ENCODE peak calls at places on chromosomes 2 and 18, in eight cellular contexts. X is sigmoid colon, H is thyroid gland, W is A549, Q is adrenal gland, Y is suprapubic skin, D is stomach, U is heart left ventricle. A is an unnamed sample. For H3K9me3, the result is how much of the 10 kb centered on the place peaks cover.

GRCh38 chr2:101710690-101711318 is 13.3 kb downstream of the MAP4K4 start:
- DNase-seq in H (no peak), D (no peak), W (no peak), X (no peak), Y (no peak), Q (no peak), U (no peak), A (no peak)

GRCh38 chr2:217822296-217823252 is 180.2 kb downstream of the TNS1 start:
- DNase-seq in H (peak), Q (no peak), U (no peak), W (no peak), X (no peak), D (no peak), Y (no peak), A (no peak)

GRCh38 chr2:204545861-204546773 is 842 bp downstream of the PARD3B start:
- DNase-seq in H (peak), Q (no peak), X (peak), Y (no peak), W (no peak), U (peak), D (peak), A (no peak)

GRCh38 chr18:62717059-62717849 is 1.9 kb downstream of the PHLPP1 start:
- DNase-seq in X (no peak), H (peak), Y (no peak), D (peak), W (peak), U (no peak), Q (peak), A (no peak)

GRCh38 chr2:171178993-171179392 is 18.3 kb upstream of the TLK1 start:
- DNase-seq in W (no peak), U (no peak), Y (no peak), Q (no peak), D (no peak), X (no peak), H (no peak), A (no peak)

GRCh38 chr2:157946919-157947557 is 70.9 kb upstream of the ACVR1 start:
- DNase-seq in X (no peak), Q (no peak), Y (no peak), D (no peak), U (no peak), W (no peak), H (no peak), A (no peak)

GRCh38 chr2:70510213-70510820 is 43.3 kb downstream of the TGFA start:
- DNase-seq in Q (no peak), Y (no peak), X (no peak), W (no peak), H (no peak), D (no peak), U (no peak), A (no peak)

GRCh38 chr18:44290366-44290855 is 390.3 kb upstream of the SETBP1 start:
- DNase-seq in Y (no peak), U (no peak), H (peak), D (no peak), X (no peak), W (no peak), Q (no peak), A (no peak)

GRCh38 chr18:71011389-71011788 is 722.5 kb downstream of the SOCS6 start:
- DNase-seq in Y (no peak), W (no peak), Q (no peak), D (no peak), X (no peak), H (no peak), U (no peak), A (no peak)

GRCh38 chr18:369224-370010 is 101.6 kb upstream of the THOC1 start:
- DNase-seq in Q (no peak), X (no peak), U (no peak), W (no peak), H (no peak), Y (no peak), D (no peak), A (no peak)

GRCh38 chr2:206556357-206556949 is 85.8 kb upstream of the FAM237A start:
- DNase-seq in H (no peak), D (no peak), Q (no peak), W (peak), U (no peak), X (no peak), Y (no peak), A (no peak)

GRCh38 chr18:76448262-76449109 is 46.6 kb downstream of the ZNF516 start:
- DNase-seq in W (no peak), H (no peak), Y (peak), X (peak), U (no peak), Q (peak), D (no peak), A (no peak)

GRCh38 chr2:69032336-69032735 is 19.4 kb downstream of the ANTXR1 start:
- DNase-seq in W (no peak), Y (no peak), U (no peak), X (no peak), H (no peak), Q (no peak), D (no peak), A (no peak)

GRCh38 chr2:64700133-64700809 is 46.6 kb upstream of the SERTAD2 start:
- DNase-seq in U (no peak), X (no peak), Q (no peak), Y (no peak), W (no peak), H (no peak), D (no peak), A (no peak)

GRCh38 chr2:139031722-139032121 is 251.5 kb upstream of the NXPH2 start:
- DNase-seq in H (no peak), Q (no peak), D (no peak), U (no peak), W (no peak), Y (no peak), X (no peak), A (no peak)

GRCh38 chr2:58006256-58006951 is 40.2 kb upstream of the VRK2 start:
- DNase-seq in D (no peak), W (no peak), H (no peak), X (no peak), U (no peak), Y (no peak), Q (no peak), A (no peak)

GRCh38 chr2:200490001-200490400 is 19.9 kb downstream of the KCTD18 start:
- DNase-seq in Q (no peak), H (no peak), D (no peak), U (no peak), X (no peak), W (no peak), Y (no peak), A (no peak)

GRCh38 chr2:226427538-226428307 is 371.9 kb downstream of the IRS1 start:
- DNase-seq in X (no peak), U (no peak), W (peak), H (no peak), D (no peak), Q (no peak), Y (no peak), A (no peak)

GRCh38 chr2:72989770-72990556 is 72.6 kb downstream of the EMX1 start:
- DNase-seq in U (peak), W (no peak), D (peak), Q (peak), Y (peak), X (peak), H (no peak), A (no peak)

GRCh38 chr18:50091495-50092249 is 103.3 kb downstream of the MYO5B start:
- DNase-seq in W (no peak), U (no peak), Q (no peak), D (no peak), X (no peak), H (no peak), Y (no peak), A (no peak)

GRCh38 chr2:28751956-28752607 is 452 bp downstream of the PPP1CB start:
- DNase-seq in H (peak), W (no peak), D (peak), X (peak), Q (peak), U (peak), Y (no peak), A (peak)

GRCh38 chr2:188369365-188369764 is 77.7 kb downstream of the GULP1 start:
- DNase-seq in W (peak), H (peak), U (peak), D (peak), Y (no peak), X (no peak), Q (peak), A (no peak)

GRCh38 chr18:32735781-32736180 is 37.0 kb downstream of the KLHL14 start:
- DNase-seq in H (no peak), U (no peak), Q (no peak), W (no peak), D (no peak), X (no peak), Y (no peak), A (no peak)

GRCh38 chr18:22171839-22172582 is 2.6 kb downstream of the GATA6 start:
- DNase-seq in X (no peak), Y (no peak), Q (peak), H (no peak), D (no peak), U (no peak), W (no peak), A (no peak)

GRCh38 chr2:96342085-96342484 is 6.5 kb downstream of the NCAPH start:
- DNase-seq in W (peak), U (no peak), X (no peak), H (no peak), D (no peak), Q (no peak), Y (no peak), A (no peak)

GRCh38 chr2:119549236-119549635 is 5.0 kb downstream of the CFAP221 start:
- DNase-seq in Y (no peak), Q (no peak), H (no peak), U (no peak), X (no peak), D (no peak), W (no peak), A (no peak)

GRCh38 chr18:61589724-61590065 is 256.5 kb downstream of the CDH20 start:
- DNase-seq in W (no peak), U (no peak), X (no peak), H (no peak), D (no peak), Q (no peak), Y (no peak), A (no peak)

GRCh38 chr2:96538487-96539214 is 2.1 kb downstream of the ARID5A start:
- DNase-seq in U (peak), D (peak), Y (peak), X (peak), Q (peak), W (no peak), H (peak), A (peak)

GRCh38 chr18:33951031-33951430 is 273.7 kb downstream of the NOL4 start:
- DNase-seq in Q (no peak), W (no peak), U (no peak), X (no peak), Y (no peak), H (no peak), D (no peak), A (no peak)

GRCh38 chr2:10452956-10453885 is 5.1 kb upstream of the ODC1 start:
- DNase-seq in D (no peak), X (no peak), H (no peak), Q (no peak), Y (no peak), W (no peak), U (no peak), A (no peak)

GRCh38 chr2:215664847-215665525 is 229.1 kb upstream of the FN1 start:
- DNase-seq in X (no peak), Q (no peak), H (no peak), D (no peak), Y (no peak), W (peak), U (no peak), A (no peak)

GRCh38 chr2:1223791-1224190 is 189.5 kb upstream of the TPO start:
- DNase-seq in D (no peak), Q (no peak), W (no peak), H (no peak), X (no peak), Y (no peak), U (no peak), A (no peak)

GRCh38 chr2:74560591-74560990 is 6.1 kb downstream of the DOK1 start:
- DNase-seq in H (no peak), X (no peak), D (no peak), Y (no peak), W (no peak), Q (no peak), U (no peak), A (no peak)

GRCh38 chr18:58657081-58657480 is 14.2 kb upstream of the MALT1 start:
- DNase-seq in D (no peak), Q (no peak), H (no peak), U (no peak), Y (no peak), X (no peak), W (no peak), A (no peak)

GRCh38 chr2:7773362-7773973 is 856.3 kb downstream of the RNF144A start:
- DNase-seq in D (no peak), W (no peak), Q (no peak), U (no peak), Y (no peak), X (no peak), H (peak), A (no peak)

GRCh38 chr2:85132834-85133637 is at the start of gene TCF7L1:
- DNase-seq in Y (peak), Q (peak), W (peak), H (peak), U (peak), X (peak), D (peak), A (no peak)

GRCh38 chr18:73462092-73462491 is 594.3 kb upstream of the NETO1 start:
- DNase-seq in Q (no peak), Y (no peak), W (no peak), H (no peak), D (no peak), X (no peak), U (no peak), A (no peak)

DNA sequence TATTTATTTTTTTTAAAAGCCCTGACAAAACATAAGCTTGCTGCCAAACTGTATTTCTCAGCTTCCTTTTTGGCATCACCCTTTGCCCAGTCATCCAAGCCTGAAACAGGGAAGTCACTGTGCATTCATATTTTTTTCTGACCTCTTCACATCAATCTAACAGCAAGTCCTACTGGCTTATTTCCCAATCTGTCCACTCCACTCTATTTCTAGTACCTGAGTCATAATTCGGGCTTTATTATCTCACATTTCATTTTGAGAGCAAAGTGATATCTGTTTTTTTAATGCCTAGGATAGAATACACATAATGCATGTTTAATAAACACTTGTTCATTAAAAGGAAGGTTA is 5.1 kb downstream of the HNMT start:
- DNase-seq in U (no peak), X (no peak), W (no peak), H (no peak), Y (no peak), D (peak), Q (peak), A (no peak)
- H3K27ac ChIP-seq in U (no peak), X (peak), W (peak), H (no peak), Y (peak), D (peak), Q (peak), A (no peak)

GRCh38 chr18:79902640-79903039 is 48.8 kb downstream of the SLC66A2 start:
- DNase-seq in W (no peak), Q (peak), D (no peak), H (no peak), Y (peak), U (peak), X (peak), A (no peak)

GRCh38 chr18:79904357-79905147 is 46.9 kb downstream of the SLC66A2 start:
- DNase-seq in Y (peak), U (peak), X (peak), Q (peak), W (no peak), H (no peak), D (no peak), A (no peak)

GRCh38 chr18:79903071-79903635 is 48.3 kb downstream of the SLC66A2 start:
- DNase-seq in H (no peak), Y (peak), Q (peak), X (peak), D (no peak), U (peak), W (no peak), A (no peak)

GRCh38 chr18:79905389-79905911 is 46.0 kb downstream of the SLC66A2 start:
- DNase-seq in U (peak), Q (peak), Y (peak), W (no peak), D (no peak), X (no peak), H (no peak), A (no peak)

GRCh38 chr18:79903787-79904356 is 47.6 kb downstream of the SLC66A2 start:
- DNase-seq in Y (peak), W (no peak), Q (no peak), D (no peak), U (peak), X (peak), H (no peak), A (no peak)
- H3K9me3 ChIP-seq in Y (under half), W (under half), Q (under half), D (under half), U (under half), X (under half), H (under half), A (under half)

GRCh38 chr18:40698129-40698528 is 1256.9 kb upstream of the PIK3C3 start:
- DNase-seq in W (no peak), U (no peak), D (no peak), H (no peak), Q (no peak), Y (no peak), X (no peak), A (no peak)
- TF ChIP-seq POLR2A in W (no peak), U (no peak), D (no peak), H (no peak), Q (no peak), Y (no peak), X (no peak), A (no peak)

GRCh38 chr2:175930504-175930903 is 71.6 kb downstream of the LNPK start:
- DNase-seq in W (no peak), D (no peak), H (no peak), U (no peak), Q (no peak), Y (no peak), X (no peak), A (no peak)
- H3K27ac ChIP-seq in W (no peak), D (no peak), H (no peak), U (no peak), Q (no peak), Y (no peak), X (no peak), A (no peak)

DNA sequence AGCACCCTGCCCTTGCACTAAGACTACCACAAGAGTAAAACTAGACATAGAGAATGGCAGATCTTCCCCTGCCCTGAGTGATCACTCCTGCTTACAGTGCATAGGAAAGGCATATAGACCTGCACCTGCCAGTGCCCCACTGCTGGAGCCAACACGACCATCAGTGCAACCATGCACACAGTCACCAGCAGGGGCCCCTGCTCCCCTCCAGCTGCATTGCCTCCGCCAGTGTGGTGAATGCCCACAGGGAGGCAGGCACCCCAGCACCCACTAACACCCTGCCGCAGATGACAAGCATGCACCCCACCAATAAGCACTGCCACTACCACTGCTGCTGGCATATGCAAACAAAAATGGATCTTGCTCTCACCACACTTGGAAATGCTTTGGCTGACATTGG is 478.8 kb downstream of the ADCYAP1 start:
- DNase-seq in U (no peak), Q (no peak), H (no peak), D (no peak), Y (no peak), W (no peak), X (no peak), A (no peak)
- H3K9me3 ChIP-seq in U (under half), Q (under half), H (under half), D (under half), Y (under half), W (under half), X (under half), A (under half)

GRCh38 chr2:97656129-97656755 is 7.6 kb downstream of the ACTR1B start:
- DNase-seq in W (no peak), X (no peak), Q (no peak), U (no peak), D (no peak), Y (no peak), H (no peak), A (no peak)

GRCh38 chr2:97656905-97657587 is 6.8 kb downstream of the ACTR1B start:
- DNase-seq in U (no peak), Y (no peak), H (no peak), Q (no peak), W (no peak), D (no peak), X (no peak), A (no peak)

GRCh38 chr2:97654324-97654723 is 8.5 kb downstream of the COX5B start:
- DNase-seq in H (no peak), Q (no peak), U (no peak), Y (no peak), D (no peak), X (no peak), W (no peak), A (no peak)

GRCh38 chr2:97653874-97654273 is 8.0 kb downstream of the COX5B start:
- DNase-seq in Y (no peak), H (no peak), W (no peak), X (no peak), U (no peak), Q (no peak), D (no peak), A (no peak)

DNA sequence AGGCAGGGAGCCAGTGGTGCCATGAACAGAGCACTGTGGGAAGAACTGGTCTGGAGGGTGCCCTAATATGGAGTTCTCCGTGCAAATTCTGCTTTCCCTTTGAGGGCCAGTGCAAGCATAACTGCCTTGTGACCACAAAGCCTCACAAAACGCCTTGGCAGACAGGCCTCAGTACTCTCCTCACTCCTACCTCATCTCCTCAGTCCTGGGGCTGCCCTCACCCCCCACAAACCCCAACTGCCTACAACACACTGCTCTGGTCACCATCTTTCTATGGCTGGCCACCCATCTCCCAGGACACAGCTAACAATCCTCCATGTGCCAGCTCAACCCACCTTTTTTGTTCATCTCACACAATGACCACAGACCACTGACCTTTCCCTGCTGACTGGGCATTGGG is 8.9 kb downstream of the COX5B start:
- DNase-seq in U (no peak), Y (no peak), D (no peak), X (no peak), W (no peak), Q (no peak), H (no peak), A (no peak)
- TF ChIP-seq POLR2A in U (no peak), Y (no peak), D (no peak), X (no peak), W (no peak), Q (no peak), H (no peak), A (no peak)

A was measured in esophagus squamous epithelium.